ENCODE peak calls at places on chromosomes 3 and 15, in ten cellular contexts. D, G, R, V, U, F, W, C, X and S are unnamed samples.
A peak's percentile ranks its signal among the peaks of the same experiment; 100 is the strongest.

GRCh38 chr3:55204417-55204816 is 276.6 kb upstream of the LRTM1 start:
- DNase-seq in D (no peak), G (no peak), U (peak; percentile 63), X (no peak), R (no peak), C (no peak), F (no peak), W (no peak), V (no peak), S (no peak)

GRCh38 chr3:194588741-194589140 is 44.5 kb downstream of the TMEM44 start:
- DNase-seq in V (no peak), G (no peak), X (no peak), W (no peak), U (no peak), R (peak; percentile 20), C (no peak), D (no peak), F (no peak), S (no peak)

GRCh38 chr3:126127452-126127851 is 43.5 kb upstream of the SLC41A3 start:
- DNase-seq in U (no peak), G (no peak), R (no peak), D (no peak), F (no peak), W (no peak), X (peak; percentile 3), V (peak; percentile 7), C (no peak), S (no peak)

GRCh38 chr15:86398986-86399677 is 319.5 kb downstream of the AGBL1 start:
- DNase-seq in F (no peak), R (no peak), V (no peak), U (no peak), W (no peak), D (no peak), X (no peak), G (no peak), C (no peak), S (peak; percentile 62)

GRCh38 chr3:195763843-195764825 is 43.4 kb downstream of the MUC20 start:
- DNase-seq in F (no peak), D (peak; percentile 27), G (no peak), C (no peak), X (no peak), U (no peak), V (no peak), W (no peak), R (no peak), S (no peak)

GRCh38 chr3:80331768-80332167 is 564.0 kb upstream of the ROBO1 start:
- DNase-seq in C (no peak), F (no peak), W (no peak), G (no peak), V (no peak), R (no peak), X (no peak), D (no peak), U (no peak), S (no peak)

GRCh38 chr3:43632269-43632733 is 10.5 kb upstream of the ANO10 start:
- DNase-seq in D (no peak), V (no peak), G (no peak), X (no peak), U (peak; percentile 81), W (no peak), C (no peak), F (peak; percentile 9), R (no peak), S (no peak)

GRCh38 chr3:111636506-111636905 is 41.4 kb upstream of the ZBED2 start:
- DNase-seq in F (no peak), V (no peak), W (no peak), G (no peak), X (no peak), C (no peak), D (no peak), R (no peak), U (no peak), S (no peak)

GRCh38 chr3:57890874-57891273 is 117.3 kb upstream of the FLNB start:
- DNase-seq in G (no peak), X (no peak), D (no peak), C (no peak), F (no peak), W (no peak), R (no peak), V (no peak), U (peak; percentile 15), S (no peak)

GRCh38 chr3:76242886-76243753 is 457.8 kb upstream of the ZNF717 start:
- DNase-seq in W (no peak), D (no peak), V (no peak), C (no peak), R (no peak), F (no peak), U (no peak), G (no peak), X (no peak), S (no peak)

GRCh38 chr15:57114070-57114469 is 195.6 kb downstream of the TCF12 start:
- DNase-seq in D (peak; percentile 32), V (no peak), G (no peak), C (no peak), X (no peak), W (no peak), F (no peak), R (no peak), U (peak; percentile 88), S (no peak)